ENCODE peak calls at places on chromosomes 5 and 9, in ten cellular contexts. G is BJ, I is foreskin keratinocyte, V is lower lobe of right lung, T is lower leg skin, L is neural progenitor cell, S is mammary epithelial cell, H is nephron progenitor cell, E is cardiac fibroblast, Q is GM10248. R is an unnamed sample.

GRCh38 chr9:124202447-124202971 is 55.2 kb upstream of the NEK6 start:
- DNase-seq in L (no peak), Q (peak; percentile 81), H (no peak), T (no peak), E (peak; percentile 52), I (no peak), G (no peak), S (no peak), V (peak; percentile 84), R (no peak)

GRCh38 chr9:116430849-116431248 is 256.3 kb upstream of the TRIM32 start:
- DNase-seq in Q (no peak), V (no peak), E (no peak), H (no peak), L (no peak), G (no peak), S (no peak), I (no peak), T (no peak), R (no peak)

GRCh38 chr5:112228672-112229071 is 190.4 kb downstream of the EPB41L4A start:
- DNase-seq in H (no peak), I (peak; percentile 76), Q (no peak), G (no peak), T (no peak), E (peak; percentile 91), S (peak; percentile 67), V (peak; percentile 92), L (no peak), R (no peak)

GRCh38 chr5:171322527-171322926 is 13.5 kb downstream of the TLX3 start:
- DNase-seq in T (no peak), Q (no peak), S (no peak), E (no peak), V (no peak), I (no peak), G (no peak), L (no peak), H (no peak), R (no peak)

GRCh38 chr5:141825836-141826560 is 52.2 kb downstream of the PCDH1 start:
- DNase-seq in I (no peak), T (no peak), H (no peak), S (no peak), G (no peak), Q (peak; percentile 60), E (no peak), L (peak; percentile 60), V (no peak), R (no peak)

GRCh38 chr5:154086641-154087040 is 47.9 kb downstream of the MFAP3 start:
- DNase-seq in E (no peak), S (no peak), G (no peak), T (no peak), H (no peak), I (no peak), Q (no peak), L (no peak), V (no peak), R (no peak)

GRCh38 chr9:73116030-73116429 is 35.6 kb upstream of the ANXA1 start:
- DNase-seq in S (peak; percentile 90), V (no peak), E (peak; percentile 54), T (no peak), L (no peak), Q (peak; percentile 17), I (peak; percentile 88), G (no peak), H (no peak), R (no peak)

GRCh38 chr5:149641000-149641576 is 59.8 kb downstream of the ARHGEF37 start:
- DNase-seq in G (no peak), V (no peak), I (no peak), E (peak; percentile 69), H (no peak), Q (no peak), L (no peak), T (peak; percentile 86), S (no peak), R (no peak)

GRCh38 chr5:32538031-32538547 is 47.3 kb upstream of the SUB1 start:
- DNase-seq in V (no peak), Q (peak; percentile 70), E (no peak), G (no peak), T (peak; percentile 62), I (no peak), S (no peak), H (no peak), L (no peak), R (no peak)

GRCh38 chr5:142966146-142966455 is 195.9 kb downstream of the ARHGAP26 start:
- DNase-seq in T (no peak), Q (no peak), L (no peak), I (no peak), V (no peak), G (no peak), H (no peak), S (peak; percentile 45), E (no peak), R (no peak)

GRCh38 chr9:80049096-80049495 is 477.3 kb downstream of the TLE4 start:
- DNase-seq in I (no peak), E (no peak), T (no peak), H (no peak), S (no peak), V (no peak), G (no peak), L (peak; percentile 21), Q (no peak), R (no peak)

GRCh38 chr5:162637501-162637900 is 569.9 kb downstream of the GABRG2 start:
- DNase-seq in E (no peak), S (no peak), L (no peak), G (no peak), Q (no peak), I (no peak), V (no peak), T (no peak), H (no peak), R (no peak)

DNA sequence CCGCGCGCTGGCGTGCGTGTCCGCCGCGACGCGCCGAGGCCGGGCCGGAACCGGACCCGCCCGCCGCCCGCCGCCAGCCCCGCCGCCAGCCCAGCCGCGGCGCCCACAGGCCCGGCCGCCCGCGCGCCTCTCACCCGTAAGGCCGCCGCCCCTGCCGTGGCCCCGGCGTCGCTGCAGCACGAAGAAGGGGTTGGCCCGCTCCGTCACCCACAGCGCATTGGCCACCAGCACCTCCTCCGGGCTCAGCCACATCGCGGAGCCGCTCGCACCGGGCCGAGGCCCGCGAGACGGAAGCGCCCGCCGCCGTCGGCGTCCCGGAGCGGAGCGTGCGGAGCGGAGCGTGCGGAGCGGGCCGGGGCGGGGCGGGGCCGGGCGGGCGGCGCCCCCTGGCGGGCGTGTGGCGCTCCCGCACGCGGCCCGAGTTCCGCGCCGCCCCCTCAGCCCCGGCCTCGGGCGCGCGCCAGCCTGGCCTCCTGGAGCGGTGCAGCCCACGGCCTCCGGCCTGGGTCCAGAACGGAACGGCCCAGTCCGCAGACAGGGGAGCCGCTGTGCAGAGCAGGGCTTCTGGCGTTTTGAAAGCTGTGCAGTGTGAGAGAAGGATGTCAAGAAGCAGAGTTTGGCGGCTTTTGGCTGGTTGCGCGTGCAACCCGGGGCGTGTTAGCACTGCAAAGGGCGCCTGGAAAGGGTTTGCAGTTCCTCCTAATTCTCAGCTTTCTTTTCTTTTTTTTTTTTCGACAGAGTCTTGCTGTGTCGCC is at the start of gene TBC1D9B:
- DNase-seq in T (peak; percentile 92), V (peak; percentile 82), S (peak; percentile 60), H (peak; percentile 71), L (peak; percentile 88), Q (peak; percentile 90), I (peak; percentile 28), E (peak; percentile 76), G (no peak), R (peak; percentile 59)
- TF ChIP-seq CTCF in T (no peak), V (peak; percentile 38), S (peak; percentile 24), H (no peak), L (peak; percentile 36), Q (peak; percentile 58), I (peak; percentile 52), E (peak; percentile 11), G (no peak), R (peak; percentile 64)

GRCh38 chr9:130662099-130662926 is 2.1 kb upstream of the PRDM12 start:
- DNase-seq in L (peak; percentile 65), H (peak; percentile 38), E (no peak), I (peak; percentile 7), V (no peak), G (no peak), Q (no peak), T (no peak), S (no peak), R (no peak)
- TF ChIP-seq CTCF in L (peak; percentile 51), H (no peak), E (no peak), I (no peak), V (no peak), G (no peak), Q (no peak), T (no peak), S (no peak), R (no peak)

GRCh38 chr9:81552571-81552970 is 136.8 kb downstream of the TLE1 start:
- DNase-seq in T (no peak), Q (no peak), S (no peak), H (no peak), G (no peak), E (no peak), L (no peak), V (no peak), I (no peak), R (no peak)
- TF ChIP-seq CTCF in T (no peak), Q (no peak), S (no peak), H (no peak), G (no peak), E (no peak), L (no peak), V (no peak), I (no peak), R (peak; percentile 35)

DNA sequence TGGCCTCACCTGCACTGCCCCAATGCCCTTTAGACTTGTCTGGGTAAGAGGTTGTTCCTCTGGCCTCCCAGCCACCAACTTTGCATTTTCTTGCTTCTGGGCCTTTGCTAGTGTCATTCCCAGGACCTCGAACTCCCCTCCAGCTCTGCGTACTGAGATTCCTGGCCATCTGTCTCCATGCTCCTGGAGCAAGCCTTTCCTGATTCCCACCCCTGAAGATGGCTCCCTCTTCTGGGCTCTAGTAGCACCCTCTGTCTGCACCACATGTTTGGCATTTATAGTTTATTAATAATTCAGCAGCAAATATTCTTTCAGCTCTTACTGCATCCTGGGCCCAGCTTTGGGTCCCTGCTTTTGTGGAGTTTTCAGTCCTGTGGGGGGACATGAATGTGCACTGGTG is 14.9 kb downstream of the FAM163B start:
- DNase-seq in S (no peak), G (no peak), H (no peak), T (no peak), L (no peak), Q (no peak), V (no peak), I (no peak), E (no peak), R (no peak)
- TF ChIP-seq CTCF in S (no peak), G (no peak), H (no peak), T (no peak), L (no peak), Q (no peak), V (no peak), I (no peak), E (no peak), R (no peak)

DNA sequence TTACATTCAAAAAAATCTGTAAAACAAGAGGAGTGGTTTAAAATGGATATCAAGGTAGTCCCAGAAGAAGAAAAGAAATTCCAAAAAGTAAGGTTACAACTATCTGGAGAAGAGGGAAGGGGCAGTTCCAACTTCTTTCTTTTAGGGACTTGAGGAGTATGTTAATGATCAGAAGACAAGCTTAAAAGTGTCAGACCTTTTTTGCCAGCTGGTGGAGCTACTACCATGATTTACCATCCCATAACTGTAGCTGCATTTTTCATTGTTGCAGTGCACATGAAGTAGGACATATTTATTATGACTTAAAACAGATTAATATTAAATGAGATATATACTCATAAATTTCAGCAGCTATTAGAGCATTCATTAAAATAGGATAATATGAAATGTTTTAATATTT is 158.5 kb upstream of the RGS7BP start:
- DNase-seq in H (no peak), T (no peak), Q (no peak), L (peak; percentile 2), G (no peak), E (peak; percentile 8), V (no peak), I (no peak), S (no peak), R (no peak)
- TF ChIP-seq CTCF in H (no peak), T (no peak), Q (no peak), L (peak; percentile 18), G (peak; percentile 16), E (no peak), V (no peak), I (peak; percentile 45), S (peak; percentile 32), R (peak; percentile 61)